ENCODE peak calls at places on chromosome 6, in seven cellular contexts. R is cardiac muscle cell; U is neural crest cell; L is epithelial cell of esophagus; Z is heart right ventricle; E is CD8-positive, alpha-beta T cell; A is Calu3. N is an unnamed sample.

GRCh38 chr6:21900730-21901129 is 307.2 kb downstream of the SOX4 start:
- DNase-seq in E (no peak), L (peak; percentile 86), A (peak; percentile 34), R (no peak), Z (no peak), U (no peak), N (no peak)

GRCh38 chr6:165834613-165835259 is 171.7 kb upstream of the PDE10A start:
- DNase-seq in R (no peak), L (peak; percentile 22), U (no peak), E (no peak), A (peak; percentile 78), Z (peak; percentile 68), N (no peak)

GRCh38 chr6:113859349-113860164 is 2.4 kb downstream of the MARCKS start:
- DNase-seq in Z (peak; percentile 20), R (peak; percentile 19), A (peak; percentile 46), U (no peak), L (peak; percentile 53), E (no peak), N (no peak)

GRCh38 chr6:136012948-136013347 is 161.4 kb downstream of the PDE7B start:
- DNase-seq in R (no peak), Z (no peak), E (no peak), A (no peak), U (no peak), L (no peak), N (no peak)

GRCh38 chr6:115643762-115644161 is 416.9 kb downstream of the FRK start:
- DNase-seq in L (peak; percentile 11), E (no peak), R (no peak), U (no peak), A (peak; percentile 59), Z (no peak), N (peak; percentile 5)

GRCh38 chr6:166952567-166953464 is 3.5 kb downstream of the RNASET2 start:
- DNase-seq in E (no peak), A (no peak), L (no peak), R (no peak), Z (no peak), U (no peak), N (no peak)

GRCh38 chr6:104771258-104771832 is 88.4 kb downstream of the HACE1 start:
- DNase-seq in Z (no peak), R (peak; percentile 35), E (no peak), L (peak; percentile 26), A (no peak), U (no peak), N (no peak)

GRCh38 chr6:40584741-40585140 is 2.4 kb downstream of the LRFN2 start:
- DNase-seq in A (no peak), U (no peak), L (no peak), Z (no peak), R (no peak), E (no peak), N (no peak)

GRCh38 chr6:88760091-88760490 is 203.3 kb downstream of the RNGTT start:
- DNase-seq in E (no peak), L (no peak), U (no peak), Z (no peak), A (no peak), R (no peak), N (no peak)

GRCh38 chr6:90146914-90147668 is 149.6 kb downstream of the BACH2 start:
- DNase-seq in U (no peak), E (no peak), L (no peak), Z (no peak), A (no peak), R (no peak), N (no peak)

GRCh38 chr6:165204807-165205545 is 104.4 kb downstream of the C6orf118 start:
- DNase-seq in Z (no peak), E (no peak), R (no peak), A (no peak), U (no peak), L (peak; percentile 22), N (no peak)

GRCh38 chr6:130973521-130974277 is 89.3 kb downstream of the EPB41L2 start:
- DNase-seq in A (no peak), Z (no peak), E (no peak), U (no peak), L (no peak), R (no peak), N (no peak)

GRCh38 chr6:52371656-52372151 is 9.8 kb downstream of the PAQR8 start:
- DNase-seq in E (no peak), A (no peak), U (no peak), Z (no peak), L (peak; percentile 23), R (no peak), N (peak; percentile 23)

GRCh38 chr6:159995405-159995804 is 26.5 kb downstream of the IGF2R start:
- DNase-seq in L (no peak), E (no peak), Z (no peak), U (no peak), A (no peak), R (no peak), N (no peak)

GRCh38 chr6:4581468-4582420 is 194.5 kb upstream of the CDYL start:
- DNase-seq in U (no peak), E (no peak), R (peak; percentile 13), L (peak; percentile 49), Z (no peak), A (no peak), N (peak; percentile 40)

GRCh38 chr6:97947841-97948240 is 664.8 kb upstream of the MMS22L start:
- DNase-seq in L (peak; percentile 100), U (no peak), E (no peak), Z (peak; percentile 58), A (peak; percentile 81), R (peak; percentile 50), N (no peak)

GRCh38 chr6:15642276-15642675 is 20.6 kb downstream of the DTNBP1 start:
- DNase-seq in L (peak; percentile 15), Z (no peak), U (no peak), R (no peak), A (no peak), E (no peak), N (no peak)

DNA sequence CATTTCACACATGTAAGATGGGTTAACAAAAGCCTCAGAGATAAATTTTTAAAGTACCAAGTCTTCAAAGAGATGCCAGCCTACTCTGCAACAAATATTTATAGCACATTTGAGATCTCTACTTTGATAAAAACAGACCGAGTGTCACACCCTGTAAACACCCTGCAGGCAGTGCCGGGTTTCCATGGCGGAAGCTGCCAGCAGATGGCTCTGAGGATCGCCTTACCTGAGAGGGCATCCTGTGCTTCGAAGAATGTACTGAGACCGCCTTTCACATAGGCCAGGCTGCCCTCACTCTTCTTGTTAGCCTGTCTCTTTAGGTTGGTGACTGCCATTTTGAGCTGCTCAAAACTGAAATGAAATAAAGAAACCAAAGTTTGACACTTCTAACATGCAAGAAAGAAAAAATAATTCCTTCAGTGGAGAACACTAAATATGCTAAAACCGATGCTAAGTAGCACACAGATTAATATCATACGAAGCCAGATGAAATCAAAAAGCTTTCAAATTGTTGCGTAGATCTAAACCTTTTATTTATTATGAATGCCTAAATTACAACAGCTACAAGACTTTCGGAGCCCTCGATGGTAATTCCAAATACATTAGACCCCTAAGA is 39.3 kb downstream of the HUS1B start:
- DNase-seq in R (no peak), Z (no peak), U (no peak), L (peak; percentile 13), E (no peak), A (no peak), N (no peak)
- TF ChIP-seq CTCF in R (no peak), Z (no peak), U (no peak), L (peak; percentile 35), E (no peak), A (no peak), N (no peak)

DNA sequence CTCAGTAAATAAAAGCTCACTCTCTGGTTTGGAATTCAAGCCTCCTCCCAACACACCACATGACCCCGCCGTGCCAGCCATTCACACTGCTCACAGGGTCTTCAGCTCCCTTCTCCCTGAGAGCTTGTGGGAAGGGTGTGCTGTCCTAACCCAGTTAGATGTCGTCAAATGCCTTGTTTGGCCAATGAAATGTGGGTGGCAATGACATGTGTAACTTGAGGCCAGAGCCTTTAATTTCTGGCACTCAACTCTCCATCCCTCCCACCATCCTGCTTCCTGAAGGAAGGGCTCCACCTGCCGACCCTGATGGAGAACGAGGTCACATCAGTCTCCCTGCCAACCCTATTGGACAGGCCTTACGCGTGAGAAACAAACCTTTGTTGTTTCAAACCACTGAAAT is 224.5 kb upstream of the AGPAT4 start:
- DNase-seq in A (peak; percentile 74), E (no peak), L (peak; percentile 75), Z (peak; percentile 18), R (peak; percentile 46), U (no peak), N (peak; percentile 20)
- TF ChIP-seq CTCF in A (peak; percentile 66), E (no peak), L (peak; percentile 73), Z (peak; percentile 16), R (peak; percentile 44), U (peak; percentile 30), N (peak; percentile 29)

DNA sequence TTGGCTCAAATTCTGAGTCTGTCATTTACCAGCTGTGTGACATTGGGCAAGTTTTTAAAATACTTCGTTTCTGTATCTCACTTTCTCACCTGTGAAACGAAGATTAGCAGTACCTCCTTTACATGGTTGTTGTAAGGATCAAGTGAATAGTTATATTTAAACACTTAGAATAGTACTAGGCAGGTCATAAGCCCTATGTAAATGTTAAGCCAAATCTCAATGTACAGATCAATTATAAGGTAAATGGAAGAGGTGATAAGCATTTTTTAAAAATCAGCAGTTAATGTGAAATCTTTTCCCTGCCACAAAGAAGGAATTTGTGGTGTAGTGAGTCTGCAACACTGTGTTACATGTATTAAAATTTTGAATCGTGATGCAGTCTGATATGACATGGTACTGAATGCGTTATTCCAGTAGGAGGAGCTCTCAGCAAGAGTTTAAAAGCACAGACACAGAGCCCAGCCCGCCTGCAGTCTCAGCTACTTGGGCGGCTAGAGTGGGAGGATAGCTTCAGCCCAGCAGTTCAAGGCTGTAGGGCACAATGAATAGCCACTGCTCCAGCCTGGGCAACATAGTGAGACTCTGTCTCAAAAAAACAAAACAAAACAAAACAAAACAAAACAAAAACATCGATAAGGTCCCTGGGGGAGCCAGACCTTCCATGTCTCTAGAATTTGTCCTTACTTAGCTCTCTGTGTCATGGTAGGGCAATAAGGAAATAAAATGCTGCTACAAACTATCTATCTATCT is 46.0 kb downstream of the GTF2H5 start:
- DNase-seq in R (peak; percentile 83), L (peak; percentile 82), E (peak; percentile 67), A (peak; percentile 72), Z (peak; percentile 56), U (peak; percentile 46), N (no peak)
- TF ChIP-seq CTCF in R (peak; percentile 77), L (peak; percentile 78), E (peak; percentile 84), A (peak; percentile 76), Z (peak; percentile 63), U (peak; percentile 78), N (peak; percentile 82)

DNA sequence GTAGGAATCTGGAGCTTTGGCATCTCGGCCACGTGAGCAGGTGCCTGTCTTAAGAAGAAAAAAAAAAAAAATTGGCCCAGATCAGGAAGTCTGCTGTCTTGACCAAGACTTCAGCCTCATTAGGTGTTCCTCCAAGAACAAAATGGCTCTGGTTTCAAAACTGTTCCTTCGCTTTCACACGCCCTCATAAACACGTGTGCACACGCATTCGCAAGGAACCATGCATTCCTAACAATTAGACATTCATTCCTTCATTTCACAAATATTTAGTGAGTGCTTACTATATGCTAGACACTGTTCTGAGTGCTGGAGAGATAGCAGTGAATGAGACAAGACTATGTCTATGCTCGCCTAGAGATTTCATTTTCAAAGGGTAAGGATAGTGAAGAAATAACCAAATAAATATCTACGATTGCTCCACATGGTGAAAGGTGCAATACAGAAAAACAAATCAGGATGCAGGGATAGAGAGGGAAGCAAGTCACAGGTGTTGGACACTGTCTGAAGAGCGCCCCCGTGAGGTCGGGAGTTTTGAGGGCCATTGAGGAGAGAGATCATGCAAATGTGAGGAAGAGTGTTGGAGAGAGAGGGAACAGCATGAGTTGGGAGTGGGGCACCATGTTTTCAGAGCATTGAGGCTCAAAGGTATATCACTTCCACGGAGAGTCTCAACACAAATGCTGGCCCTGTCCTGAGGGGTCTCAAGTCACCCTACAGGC is 53.3 kb downstream of the CCDC170 start:
- DNase-seq in Z (no peak), A (no peak), R (no peak), U (no peak), E (no peak), L (no peak), N (no peak)
- TF ChIP-seq CTCF in Z (no peak), A (no peak), R (no peak), U (no peak), E (no peak), L (no peak), N (no peak)